ENCODE peak calls at places on chromosome 2, in nine cellular contexts. W is lower leg skin, Y is cardiac muscle cell, S is hepatocyte, V is Calu3, O is tibial nerve, A is GM12878, Z is OCI-LY7, Q is testis. R is an unnamed sample.
A peak's percentile ranks its signal among the peaks of the same experiment; 100 is the strongest.

GRCh38 chr2:114940785-114941458 is 498.5 kb downstream of the DPP10 start:
- DNase-seq in W (no peak), Y (no peak), S (no peak), V (no peak), O (no peak), A (no peak), Z (no peak), Q (no peak), R (no peak)

GRCh38 chr2:174675615-174676014 is 78.0 kb upstream of the WIPF1 start:
- DNase-seq in W (no peak), Y (no peak), S (no peak), V (no peak), O (no peak), A (no peak), Z (no peak), Q (no peak), R (no peak)

GRCh38 chr2:85770369-85770768 is 16.6 kb downstream of the ATOH8 start:
- DNase-seq in W (no peak), Y (no peak), S (no peak), V (no peak), O (no peak), A (no peak), Z (no peak), Q (no peak), R (no peak)

GRCh38 chr2:180196419-180196977 is 189.4 kb upstream of the CWC22 start:
- DNase-seq in W (no peak), Y (no peak), S (no peak), V (no peak), O (no peak), A (no peak), Z (no peak), Q (no peak), R (no peak)

GRCh38 chr2:158923180-158923594 is 45.3 kb upstream of the TANC1 start:
- DNase-seq in W (no peak), Y (peak; percentile 34), S (peak; percentile 19), V (peak; percentile 39), O (no peak), A (no peak), Z (no peak), Q (no peak), R (no peak)

GRCh38 chr2:54483426-54483825 is 27.3 kb downstream of the SPTBN1 start:
- DNase-seq in W (no peak), Y (no peak), S (no peak), V (no peak), O (no peak), A (no peak), Z (no peak), Q (no peak), R (no peak)

GRCh38 chr2:159807183-159808037 is 9.4 kb upstream of the CD302 start:
- DNase-seq in W (no peak), Y (peak; percentile 69), S (peak; percentile 57), V (peak; percentile 54), O (peak; percentile 47), A (no peak), Z (peak; percentile 47), Q (peak; percentile 63), R (peak; percentile 37)

GRCh38 chr2:151576080-151576479 is 158.2 kb downstream of the NEB start:
- DNase-seq in W (no peak), Y (no peak), S (peak; percentile 2), V (no peak), O (no peak), A (no peak), Z (no peak), Q (no peak), R (no peak)

GRCh38 chr2:9097239-9097638 is 93.8 kb upstream of the MBOAT2 start:
- DNase-seq in W (no peak), Y (no peak), S (no peak), V (no peak), O (no peak), A (no peak), Z (no peak), Q (no peak), R (no peak)

GRCh38 chr2:195995499-195995898 is 73.1 kb downstream of the DNAH7 start:
- DNase-seq in W (no peak), Y (no peak), S (no peak), V (no peak), O (no peak), A (no peak), Z (no peak), Q (no peak), R (no peak)

GRCh38 chr2:227728035-227728434 is at the start of gene SCYGR7:
- DNase-seq in W (no peak), Y (no peak), S (no peak), V (no peak), O (no peak), A (no peak), Z (no peak), Q (no peak), R (no peak)

GRCh38 chr2:167784071-167784400 is 463.4 kb downstream of the STK39 start:
- DNase-seq in W (no peak), Y (no peak), S (no peak), V (no peak), O (no peak), A (no peak), Z (no peak), Q (no peak), R (no peak)

GRCh38 chr2:132564065-132564464 is 105.9 kb downstream of the LYPD1 start:
- DNase-seq in W (peak; percentile 50), Y (no peak), S (no peak), V (no peak), O (no peak), A (no peak), Z (no peak), Q (no peak), R (no peak)

GRCh38 chr2:68686178-68686577 is 42.8 kb downstream of the PROKR1 start:
- DNase-seq in W (no peak), Y (no peak), S (no peak), V (no peak), O (no peak), A (no peak), Z (no peak), Q (no peak), R (no peak)

GRCh38 chr2:201116959-201117734 is 1.2 kb downstream of the CFLAR start:
- DNase-seq in W (peak; percentile 96), Y (peak; percentile 91), S (peak; percentile 76), V (peak; percentile 71), O (peak; percentile 86), A (no peak), Z (peak; percentile 89), Q (peak; percentile 63), R (peak; percentile 70)

GRCh38 chr2:162153608-162154224 is 1.7 kb upstream of the GCG start:
- DNase-seq in W (no peak), Y (peak; percentile 64), S (peak; percentile 80), V (peak; percentile 77), O (peak; percentile 70), A (no peak), Z (peak; percentile 51), Q (peak; percentile 60), R (peak; percentile 79)

GRCh38 chr2:120428748-120429147 is 82.8 kb downstream of the INHBB start:
- DNase-seq in W (no peak), Y (no peak), S (no peak), V (no peak), O (no peak), A (no peak), Z (no peak), Q (no peak), R (no peak)

GRCh38 chr2:120460511-120460910 is 114.6 kb downstream of the INHBB start:
- DNase-seq in W (no peak), Y (no peak), S (no peak), V (no peak), O (no peak), A (no peak), Z (no peak), Q (no peak), R (no peak)

GRCh38 chr2:194870974-194871535 is 786.0 kb upstream of the SLC39A10 start:
- DNase-seq in W (no peak), Y (no peak), S (no peak), V (no peak), O (no peak), A (no peak), Z (no peak), Q (no peak), R (no peak)

DNA sequence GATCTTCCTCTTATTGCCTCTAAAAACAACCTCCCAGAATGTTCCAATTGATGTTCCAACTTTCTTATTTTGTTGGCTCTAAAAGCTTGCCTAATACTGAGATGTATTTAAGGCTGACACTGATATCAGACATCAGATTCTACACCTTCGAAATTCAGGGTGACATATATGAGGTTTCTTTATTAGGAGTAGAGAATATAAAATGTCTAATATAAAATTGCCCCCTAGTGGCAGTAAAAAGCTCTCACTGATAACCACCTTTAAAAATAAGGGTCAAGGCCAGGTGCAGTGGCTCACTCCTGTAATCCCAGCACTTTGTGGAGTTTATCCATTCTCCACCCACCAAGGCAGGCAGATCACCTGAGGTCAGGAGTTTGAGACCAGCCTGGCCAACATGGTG is 789.7 kb upstream of the SLC39A10 start:
- DNase-seq in W (no peak), Y (peak; percentile 3), S (no peak), V (peak; percentile 3), O (no peak), A (no peak), Z (peak; percentile 40), Q (no peak), R (no peak)
- TF ChIP-seq CTCF in W (no peak), Y (peak; percentile 33), S (peak; percentile 33), V (peak; percentile 27), O (peak; percentile 25), A (peak; percentile 38), Z (peak; percentile 79), Q (no peak), R (peak; percentile 57)

DNA sequence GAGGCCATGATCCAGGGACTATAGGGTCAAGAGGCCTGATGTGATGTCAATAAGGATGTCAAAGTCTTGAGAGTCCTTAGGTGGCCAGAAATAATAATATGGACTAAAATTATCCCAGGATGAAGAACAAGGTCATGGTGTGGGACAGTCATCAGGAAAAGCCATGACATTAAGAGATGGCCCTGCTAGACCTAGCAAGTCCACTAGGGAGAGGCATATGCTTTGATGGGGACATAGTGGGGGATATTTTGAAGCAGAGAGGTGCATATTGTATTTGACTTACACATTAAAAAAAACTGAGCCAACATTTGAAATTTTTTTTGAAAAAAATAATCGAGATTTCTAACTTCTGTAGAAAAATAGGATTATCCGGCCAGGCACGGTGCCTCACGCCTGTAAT is 53.3 kb upstream of the CXCR4 start:
- DNase-seq in W (no peak), Y (no peak), S (no peak), V (no peak), O (no peak), A (no peak), Z (peak; percentile 40), Q (no peak), R (no peak)
- TF ChIP-seq CTCF in W (no peak), Y (no peak), S (no peak), V (no peak), O (no peak), A (peak; percentile 25), Z (peak; percentile 49), Q (no peak), R (no peak)

DNA sequence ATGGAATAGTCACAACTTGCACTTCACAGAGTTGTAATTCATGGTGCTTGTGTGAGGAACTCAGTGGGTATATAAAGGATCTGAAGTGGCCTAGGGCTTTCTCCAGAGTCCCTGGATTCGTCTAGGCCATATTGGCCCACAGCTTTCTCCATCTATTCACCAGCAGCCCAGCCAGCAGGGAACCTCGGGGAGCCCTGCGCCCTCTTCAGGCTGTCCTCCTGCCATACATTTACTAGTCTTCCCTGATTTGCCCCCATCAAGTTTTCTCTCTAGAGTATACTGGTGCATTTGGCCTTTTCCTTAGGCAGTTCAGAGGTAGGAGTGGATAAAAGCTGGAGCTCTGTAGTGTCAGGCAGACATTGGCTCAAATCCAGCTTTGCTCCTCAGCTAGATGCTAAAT is 278.3 kb downstream of the MYCN start:
- DNase-seq in W (no peak), Y (no peak), S (peak; percentile 56), V (peak; percentile 53), O (no peak), A (no peak), Z (peak; percentile 4), Q (peak; percentile 59), R (peak; percentile 20)
- TF ChIP-seq CTCF in W (no peak), Y (no peak), S (peak; percentile 48), V (peak; percentile 12), O (no peak), A (peak; percentile 36), Z (peak; percentile 71), Q (no peak), R (peak; percentile 12)

GRCh38 chr2:18219676-18220075 is 340.8 kb downstream of the RDH14 start:
- DNase-seq in W (no peak), Y (peak; percentile 20), S (no peak), V (no peak), O (no peak), A (no peak), Z (no peak), Q (no peak), R (no peak)
- TF ChIP-seq CTCF in W (no peak), Y (peak; percentile 38), S (no peak), V (no peak), O (no peak), A (no peak), Z (no peak), Q (no peak), R (no peak)